ENCODE peak calls at places on chromosome 19, in nine cellular contexts. One of them, this sample, is unnamed.

GRCh38 chr19:53308339-53308811 is 25.2 kb upstream of the ZNF845 start:
- DNase-seq in pons: peak; percentile 6
- DNase-seq in HT-29: no peak
- DNase-seq in BE2C: peak; percentile 51
- DNase-seq in fibroblast of lung: peak; percentile 9
- DNase-seq in HTR-8/SVneo: peak; percentile 9
- DNase-seq in activated naive CD8-positive, alpha-beta T cell treated with anti-CD3 and anti-CD28 coated beads for 36 hours: peak; percentile 23
- DNase-seq in effector memory CD4-positive, alpha-beta T cell: no peak
- DNase-seq in esophagus squamous epithelium: no peak
- DNase-seq in this sample: no peak

GRCh38 chr19:28497137-28497536 is 715.8 kb downstream of the UQCRFS1 start:
- DNase-seq in pons: no peak
- DNase-seq in activated naive CD8-positive, alpha-beta T cell treated with anti-CD3 and anti-CD28 coated beads for 36 hours: no peak
- DNase-seq in HTR-8/SVneo: no peak
- DNase-seq in BE2C: no peak
- DNase-seq in effector memory CD4-positive, alpha-beta T cell: no peak
- DNase-seq in HT-29: no peak
- DNase-seq in esophagus squamous epithelium: no peak
- DNase-seq in fibroblast of lung: no peak
- DNase-seq in this sample: no peak

GRCh38 chr19:1295169-1296012 is 9.7 kb downstream of the EFNA2 start:
- DNase-seq in effector memory CD4-positive, alpha-beta T cell: peak; percentile 24
- DNase-seq in activated naive CD8-positive, alpha-beta T cell treated with anti-CD3 and anti-CD28 coated beads for 36 hours: peak; percentile 55
- DNase-seq in fibroblast of lung: no peak
- DNase-seq in BE2C: peak; percentile 74
- DNase-seq in pons: no peak
- DNase-seq in HT-29: no peak
- DNase-seq in HTR-8/SVneo: no peak
- DNase-seq in esophagus squamous epithelium: no peak
- DNase-seq in this sample: no peak

GRCh38 chr19:34273121-34273845 is 18.9 kb downstream of the GARRE1 start:
- DNase-seq in effector memory CD4-positive, alpha-beta T cell: no peak
- DNase-seq in BE2C: no peak
- DNase-seq in HT-29: no peak
- DNase-seq in fibroblast of lung: no peak
- DNase-seq in pons: no peak
- DNase-seq in HTR-8/SVneo: no peak
- DNase-seq in esophagus squamous epithelium: no peak
- DNase-seq in activated naive CD8-positive, alpha-beta T cell treated with anti-CD3 and anti-CD28 coated beads for 36 hours: no peak
- DNase-seq in this sample: no peak

GRCh38 chr19:3343619-3344502 is 22.5 kb upstream of the NFIC start:
- DNase-seq in fibroblast of lung: peak; percentile 92
- DNase-seq in esophagus squamous epithelium: no peak
- DNase-seq in BE2C: peak; percentile 89
- DNase-seq in HT-29: peak; percentile 71
- DNase-seq in pons: peak; percentile 73
- DNase-seq in HTR-8/SVneo: no peak
- DNase-seq in activated naive CD8-positive, alpha-beta T cell treated with anti-CD3 and anti-CD28 coated beads for 36 hours: peak; percentile 51
- DNase-seq in effector memory CD4-positive, alpha-beta T cell: peak; percentile 42
- DNase-seq in this sample: peak; percentile 48

GRCh38 chr19:35346193-35347052 is 1.3 kb upstream of the FFAR1 start:
- DNase-seq in HT-29: no peak
- DNase-seq in fibroblast of lung: no peak
- DNase-seq in BE2C: no peak
- DNase-seq in HTR-8/SVneo: no peak
- DNase-seq in activated naive CD8-positive, alpha-beta T cell treated with anti-CD3 and anti-CD28 coated beads for 36 hours: peak; percentile 78
- DNase-seq in pons: peak; percentile 19
- DNase-seq in esophagus squamous epithelium: no peak
- DNase-seq in effector memory CD4-positive, alpha-beta T cell: peak; percentile 62
- DNase-seq in this sample: no peak

GRCh38 chr19:6239401-6239844 is 40.4 kb downstream of the MLLT1 start:
- DNase-seq in effector memory CD4-positive, alpha-beta T cell: no peak
- DNase-seq in BE2C: no peak
- DNase-seq in pons: no peak
- DNase-seq in HT-29: no peak
- DNase-seq in fibroblast of lung: no peak
- DNase-seq in HTR-8/SVneo: no peak
- DNase-seq in esophagus squamous epithelium: no peak
- DNase-seq in activated naive CD8-positive, alpha-beta T cell treated with anti-CD3 and anti-CD28 coated beads for 36 hours: no peak
- DNase-seq in this sample: no peak

GRCh38 chr19:40650749-40651305 is 39.6 kb downstream of the NUMBL start:
- DNase-seq in effector memory CD4-positive, alpha-beta T cell: no peak
- DNase-seq in HTR-8/SVneo: no peak
- DNase-seq in BE2C: no peak
- DNase-seq in activated naive CD8-positive, alpha-beta T cell treated with anti-CD3 and anti-CD28 coated beads for 36 hours: no peak
- DNase-seq in fibroblast of lung: peak; percentile 94
- DNase-seq in HT-29: no peak
- DNase-seq in pons: no peak
- DNase-seq in esophagus squamous epithelium: no peak
- DNase-seq in this sample: no peak

GRCh38 chr19:17075860-17076538 is 422 bp downstream of the MYO9B start:
- DNase-seq in activated naive CD8-positive, alpha-beta T cell treated with anti-CD3 and anti-CD28 coated beads for 36 hours: peak; percentile 65
- DNase-seq in fibroblast of lung: no peak
- DNase-seq in pons: no peak
- DNase-seq in HTR-8/SVneo: peak; percentile 33
- DNase-seq in esophagus squamous epithelium: no peak
- DNase-seq in BE2C: peak; percentile 29
- DNase-seq in effector memory CD4-positive, alpha-beta T cell: peak; percentile 46
- DNase-seq in HT-29: peak; percentile 29
- DNase-seq in this sample: peak; percentile 63

GRCh38 chr19:53849237-53849676 is 18.4 kb upstream of the MYADM start:
- DNase-seq in HTR-8/SVneo: no peak
- DNase-seq in esophagus squamous epithelium: no peak
- DNase-seq in fibroblast of lung: peak; percentile 50
- DNase-seq in effector memory CD4-positive, alpha-beta T cell: no peak
- DNase-seq in BE2C: no peak
- DNase-seq in activated naive CD8-positive, alpha-beta T cell treated with anti-CD3 and anti-CD28 coated beads for 36 hours: no peak
- DNase-seq in pons: no peak
- DNase-seq in HT-29: no peak
- DNase-seq in this sample: no peak

GRCh38 chr19:11356074-11356397 is 804 bp downstream of the PLPPR2 start:
- DNase-seq in BE2C: no peak
- DNase-seq in pons: no peak
- DNase-seq in fibroblast of lung: no peak
- DNase-seq in HT-29: no peak
- DNase-seq in HTR-8/SVneo: no peak
- DNase-seq in esophagus squamous epithelium: no peak
- DNase-seq in activated naive CD8-positive, alpha-beta T cell treated with anti-CD3 and anti-CD28 coated beads for 36 hours: no peak
- DNase-seq in effector memory CD4-positive, alpha-beta T cell: no peak
- DNase-seq in this sample: no peak

GRCh38 chr19:45254044-45254531 is 3.0 kb downstream of the MARK4 start:
- DNase-seq in HT-29: no peak
- DNase-seq in activated naive CD8-positive, alpha-beta T cell treated with anti-CD3 and anti-CD28 coated beads for 36 hours: peak; percentile 17
- DNase-seq in HTR-8/SVneo: no peak
- DNase-seq in BE2C: peak; percentile 23
- DNase-seq in fibroblast of lung: no peak
- DNase-seq in pons: no peak
- DNase-seq in effector memory CD4-positive, alpha-beta T cell: no peak
- DNase-seq in esophagus squamous epithelium: no peak
- DNase-seq in this sample: no peak

GRCh38 chr19:15846923-15847322 is 31.5 kb upstream of the OR10H1 start:
- DNase-seq in HTR-8/SVneo: no peak
- DNase-seq in pons: no peak
- DNase-seq in effector memory CD4-positive, alpha-beta T cell: no peak
- DNase-seq in esophagus squamous epithelium: no peak
- DNase-seq in activated naive CD8-positive, alpha-beta T cell treated with anti-CD3 and anti-CD28 coated beads for 36 hours: no peak
- DNase-seq in HT-29: no peak
- DNase-seq in BE2C: no peak
- DNase-seq in fibroblast of lung: no peak
- DNase-seq in this sample: no peak

GRCh38 chr19:40718774-40719391 is 2.0 kb downstream of the ITPKC start:
- DNase-seq in fibroblast of lung: peak; percentile 64
- DNase-seq in esophagus squamous epithelium: no peak
- DNase-seq in BE2C: no peak
- DNase-seq in HT-29: peak; percentile 96
- DNase-seq in effector memory CD4-positive, alpha-beta T cell: no peak
- DNase-seq in HTR-8/SVneo: peak; percentile 46
- DNase-seq in pons: no peak
- DNase-seq in activated naive CD8-positive, alpha-beta T cell treated with anti-CD3 and anti-CD28 coated beads for 36 hours: peak; percentile 17
- DNase-seq in this sample: peak; percentile 71

GRCh38 chr19:4972509-4973230 is 3.8 kb downstream of the KDM4B start:
- DNase-seq in activated naive CD8-positive, alpha-beta T cell treated with anti-CD3 and anti-CD28 coated beads for 36 hours: no peak
- DNase-seq in esophagus squamous epithelium: no peak
- DNase-seq in pons: no peak
- DNase-seq in fibroblast of lung: peak; percentile 49
- DNase-seq in BE2C: no peak
- DNase-seq in HT-29: peak; percentile 38
- DNase-seq in effector memory CD4-positive, alpha-beta T cell: no peak
- DNase-seq in HTR-8/SVneo: peak; percentile 52
- DNase-seq in this sample: peak; percentile 58

GRCh38 chr19:1325568-1326294 is 40.1 kb downstream of the EFNA2 start:
- DNase-seq in HT-29: no peak
- DNase-seq in esophagus squamous epithelium: no peak
- DNase-seq in effector memory CD4-positive, alpha-beta T cell: no peak
- DNase-seq in HTR-8/SVneo: no peak
- DNase-seq in fibroblast of lung: no peak
- DNase-seq in pons: no peak
- DNase-seq in BE2C: no peak
- DNase-seq in activated naive CD8-positive, alpha-beta T cell treated with anti-CD3 and anti-CD28 coated beads for 36 hours: no peak
- DNase-seq in this sample: no peak

GRCh38 chr19:1725100-1726064 is 27.9 kb upstream of the ONECUT3 start:
- DNase-seq in esophagus squamous epithelium: no peak
- DNase-seq in BE2C: peak; percentile 82
- DNase-seq in fibroblast of lung: peak; percentile 34
- DNase-seq in effector memory CD4-positive, alpha-beta T cell: no peak
- DNase-seq in HTR-8/SVneo: peak; percentile 90
- DNase-seq in activated naive CD8-positive, alpha-beta T cell treated with anti-CD3 and anti-CD28 coated beads for 36 hours: peak; percentile 60
- DNase-seq in pons: peak; percentile 30
- DNase-seq in HT-29: peak; percentile 22
- DNase-seq in this sample: peak; percentile 45

GRCh38 chr19:13260883-13261653 is 110.9 kb downstream of the IER2 start:
- DNase-seq in BE2C: no peak
- DNase-seq in effector memory CD4-positive, alpha-beta T cell: no peak
- DNase-seq in pons: no peak
- DNase-seq in activated naive CD8-positive, alpha-beta T cell treated with anti-CD3 and anti-CD28 coated beads for 36 hours: peak; percentile 46
- DNase-seq in HT-29: peak; percentile 82
- DNase-seq in fibroblast of lung: peak; percentile 88
- DNase-seq in HTR-8/SVneo: peak; percentile 65
- DNase-seq in esophagus squamous epithelium: no peak
- DNase-seq in this sample: peak; percentile 94

GRCh38 chr19:11697284-11697855 is 41.4 kb downstream of the ZNF823 start:
- DNase-seq in fibroblast of lung: no peak
- DNase-seq in HT-29: no peak
- DNase-seq in HTR-8/SVneo: no peak
- DNase-seq in effector memory CD4-positive, alpha-beta T cell: no peak
- DNase-seq in esophagus squamous epithelium: no peak
- DNase-seq in pons: no peak
- DNase-seq in activated naive CD8-positive, alpha-beta T cell treated with anti-CD3 and anti-CD28 coated beads for 36 hours: no peak
- DNase-seq in BE2C: no peak
- DNase-seq in this sample: no peak

GRCh38 chr19:42634409-42635232 is 39.9 kb upstream of the CEACAM8 start:
- DNase-seq in fibroblast of lung: peak; percentile 9
- DNase-seq in esophagus squamous epithelium: no peak
- DNase-seq in effector memory CD4-positive, alpha-beta T cell: no peak
- DNase-seq in BE2C: peak; percentile 42
- DNase-seq in pons: peak; percentile 7
- DNase-seq in HTR-8/SVneo: peak; percentile 56
- DNase-seq in activated naive CD8-positive, alpha-beta T cell treated with anti-CD3 and anti-CD28 coated beads for 36 hours: peak; percentile 32
- DNase-seq in HT-29: peak; percentile 79
- DNase-seq in this sample: peak; percentile 41

GRCh38 chr19:8071912-8072311 is 19.4 kb downstream of the CCL25 start:
- DNase-seq in BE2C: no peak
- DNase-seq in pons: no peak
- DNase-seq in HTR-8/SVneo: no peak
- DNase-seq in HT-29: no peak
- DNase-seq in effector memory CD4-positive, alpha-beta T cell: no peak
- DNase-seq in activated naive CD8-positive, alpha-beta T cell treated with anti-CD3 and anti-CD28 coated beads for 36 hours: no peak
- DNase-seq in fibroblast of lung: no peak
- DNase-seq in esophagus squamous epithelium: no peak
- DNase-seq in this sample: no peak

GRCh38 chr19:6062274-6062673 is 48.0 kb downstream of the RFX2 start:
- DNase-seq in HT-29: no peak
- DNase-seq in esophagus squamous epithelium: no peak
- DNase-seq in pons: peak; percentile 60
- DNase-seq in activated naive CD8-positive, alpha-beta T cell treated with anti-CD3 and anti-CD28 coated beads for 36 hours: peak; percentile 53
- DNase-seq in HTR-8/SVneo: no peak
- DNase-seq in BE2C: no peak
- DNase-seq in effector memory CD4-positive, alpha-beta T cell: peak; percentile 38
- DNase-seq in fibroblast of lung: no peak
- DNase-seq in this sample: no peak

GRCh38 chr19:45643927-45644771 is 5.0 kb upstream of the EML2 start:
- DNase-seq in activated naive CD8-positive, alpha-beta T cell treated with anti-CD3 and anti-CD28 coated beads for 36 hours: no peak
- DNase-seq in HTR-8/SVneo: no peak
- DNase-seq in pons: peak; percentile 54
- DNase-seq in esophagus squamous epithelium: no peak
- DNase-seq in HT-29: no peak
- DNase-seq in effector memory CD4-positive, alpha-beta T cell: no peak
- DNase-seq in BE2C: no peak
- DNase-seq in fibroblast of lung: no peak
- DNase-seq in this sample: no peak

GRCh38 chr19:3586707-3587346 is 1.5 kb downstream of the GIPC3 start:
- DNase-seq in HT-29: no peak
- DNase-seq in esophagus squamous epithelium: no peak
- DNase-seq in fibroblast of lung: no peak
- DNase-seq in effector memory CD4-positive, alpha-beta T cell: no peak
- DNase-seq in activated naive CD8-positive, alpha-beta T cell treated with anti-CD3 and anti-CD28 coated beads for 36 hours: no peak
- DNase-seq in BE2C: no peak
- DNase-seq in pons: no peak
- DNase-seq in HTR-8/SVneo: no peak
- DNase-seq in this sample: no peak

GRCh38 chr19:48962029-48962848 is 2.9 kb upstream of the FTL start:
- DNase-seq in esophagus squamous epithelium: no peak
- DNase-seq in HTR-8/SVneo: peak; percentile 56
- DNase-seq in effector memory CD4-positive, alpha-beta T cell: no peak
- DNase-seq in fibroblast of lung: peak; percentile 42
- DNase-seq in pons: peak; percentile 44
- DNase-seq in activated naive CD8-positive, alpha-beta T cell treated with anti-CD3 and anti-CD28 coated beads for 36 hours: peak; percentile 59
- DNase-seq in BE2C: no peak
- DNase-seq in HT-29: peak; percentile 91
- DNase-seq in this sample: peak; percentile 75

GRCh38 chr19:44846455-44847143 is 502 bp downstream of the NECTIN2 start:
- DNase-seq in fibroblast of lung: peak; percentile 12
- DNase-seq in esophagus squamous epithelium: no peak
- DNase-seq in effector memory CD4-positive, alpha-beta T cell: no peak
- DNase-seq in HTR-8/SVneo: no peak
- DNase-seq in HT-29: peak; percentile 71
- DNase-seq in pons: no peak
- DNase-seq in activated naive CD8-positive, alpha-beta T cell treated with anti-CD3 and anti-CD28 coated beads for 36 hours: no peak
- DNase-seq in BE2C: no peak
- DNase-seq in this sample: peak; percentile 25

GRCh38 chr19:32498641-32499200 is 82.3 kb upstream of the PDCD5 start:
- DNase-seq in HT-29: no peak
- DNase-seq in pons: no peak
- DNase-seq in esophagus squamous epithelium: no peak
- DNase-seq in BE2C: no peak
- DNase-seq in activated naive CD8-positive, alpha-beta T cell treated with anti-CD3 and anti-CD28 coated beads for 36 hours: no peak
- DNase-seq in HTR-8/SVneo: no peak
- DNase-seq in effector memory CD4-positive, alpha-beta T cell: no peak
- DNase-seq in fibroblast of lung: no peak
- DNase-seq in this sample: no peak